ENCODE peak calls at places on chromosomes 16 and 17, in four cellular contexts. A is K562, G is HepG2, Z is SK-N-SH. K is an unnamed sample.

GRCh38 chr17:4562000-4562969 is 1.9 kb upstream of the GGT6 start:
- DNase-seq in A (no peak), G (no peak), Z (no peak), K (no peak)

GRCh38 chr16:27310576-27311448 is 3.0 kb upstream of the IL4R start:
- DNase-seq in A (no peak), G (no peak), Z (no peak), K (no peak)

GRCh38 chr16:50152386-50152806 is 710 bp upstream of the TENT4B start:
- DNase-seq in A (peak; percentile 65), G (no peak), Z (no peak), K (no peak)

GRCh38 chr16:29665294-29666077 is 2.4 kb downstream of the SPN start:
- DNase-seq in A (no peak), G (no peak), Z (no peak), K (no peak)

GRCh38 chr17:32349503-32349853 is 479 bp upstream of the ZNF207 start:
- DNase-seq in A (peak; percentile 38), G (no peak), Z (peak; percentile 27), K (no peak)

GRCh38 chr17:8820311-8821010 is 21.3 kb upstream of the MFSD6L start:
- DNase-seq in A (no peak), G (no peak), Z (no peak), K (no peak)

GRCh38 chr17:31596382-31597323 is 205.2 kb downstream of the RAB11FIP4 start:
- DNase-seq in A (no peak), G (peak; percentile 44), Z (no peak), K (no peak)

GRCh38 chr17:63479495-63480184 is 2.8 kb downstream of the ACE start:
- DNase-seq in A (no peak), G (no peak), Z (peak; percentile 58), K (no peak)

GRCh38 chr17:8766731-8767130 is 8.4 kb upstream of the SPDYE4 start:
- DNase-seq in A (no peak), G (no peak), Z (no peak), K (no peak)

GRCh38 chr16:5071341-5071680 is 332 bp upstream of the ALG1 start:
- DNase-seq in A (no peak), G (no peak), Z (no peak), K (no peak)

GRCh38 chr17:78241277-78242023 is 10.0 kb downstream of the TMEM235 start:
- DNase-seq in A (peak; percentile 78), G (peak; percentile 96), Z (peak; percentile 79), K (no peak)

GRCh38 chr17:78781339-78782304 is at the start of gene CYTH1:
- DNase-seq in A (peak; percentile 52), G (no peak), Z (peak; percentile 75), K (peak; percentile 59)

GRCh38 chr16:22366889-22367288 is 7.5 kb downstream of the CDR2 start:
- DNase-seq in A (no peak), G (no peak), Z (no peak), K (no peak)

GRCh38 chr16:75024182-75024581 is 25.4 kb downstream of the ZNRF1 start:
- DNase-seq in A (no peak), G (no peak), Z (no peak), K (no peak)

GRCh38 chr17:17849147-17849820 is 12.5 kb upstream of the SREBF1 start:
- DNase-seq in A (peak; percentile 74), G (peak; percentile 66), Z (no peak), K (no peak)

GRCh38 chr17:45155029-45155428 is 6.6 kb upstream of the HEXIM2 start:
- DNase-seq in A (no peak), G (no peak), Z (no peak), K (no peak)

GRCh38 chr17:50612281-50612680 is 22.4 kb upstream of the ABCC3 start:
- DNase-seq in A (no peak), G (no peak), Z (no peak), K (no peak)

GRCh38 chr17:29412780-29413565 is 22.8 kb downstream of the TAOK1 start:
- DNase-seq in A (no peak), G (no peak), Z (no peak), K (no peak)

GRCh38 chr17:30234954-30235353 is 543 bp downstream of the SLC6A4 start:
- DNase-seq in A (no peak), G (no peak), Z (no peak), K (no peak)

GRCh38 chr17:50918933-50919296 is 52.8 kb upstream of the TOB1 start:
- DNase-seq in A (no peak), G (no peak), Z (peak; percentile 59), K (no peak)

GRCh38 chr16:53323924-53324323 is 110.3 kb upstream of the RBL2 start:
- DNase-seq in A (no peak), G (no peak), Z (no peak), K (no peak)

GRCh38 chr17:76458580-76459490 is 5.9 kb upstream of the UBE2O start:
- DNase-seq in A (peak; percentile 84), G (peak; percentile 71), Z (peak; percentile 79), K (peak; percentile 87)

GRCh38 chr16:68179196-68179795 is 56.6 kb downstream of the ESRP2 start:
- DNase-seq in A (no peak), G (no peak), Z (no peak), K (no peak)

GRCh38 chr17:4175921-4176802 is 33.2 kb downstream of the CYB5D2 start:
- DNase-seq in A (no peak), G (no peak), Z (no peak), K (no peak)

GRCh38 chr16:48378276-48378675 is 6.9 kb downstream of the SIAH1 start:
- DNase-seq in A (no peak), G (no peak), Z (no peak), K (no peak)

GRCh38 chr16:19432429-19432828 is 14.7 kb downstream of the TMC5 start:
- DNase-seq in A (peak; percentile 18), G (peak; percentile 71), Z (no peak), K (no peak)

GRCh38 chr16:5031601-5032000 is 2.1 kb downstream of the NAGPA start:
- DNase-seq in A (no peak), G (no peak), Z (no peak), K (no peak)

GRCh38 chr17:81917565-81918332 is at the start of gene SIRT7:
- DNase-seq in A (peak; percentile 88), G (peak; percentile 72), Z (peak; percentile 100), K (peak; percentile 75)
- TF ChIP-seq USF2 in A (no peak), G (no peak), Z (no peak), K (no peak)

GRCh38 chr17:58254803-58255202 is 16.4 kb downstream of the LPO start:
- DNase-seq in A (no peak), G (no peak), Z (no peak), K (peak; percentile 65)
- TF ChIP-seq FOXJ3 in A (no peak), G (no peak), Z (no peak), K (no peak)

DNA sequence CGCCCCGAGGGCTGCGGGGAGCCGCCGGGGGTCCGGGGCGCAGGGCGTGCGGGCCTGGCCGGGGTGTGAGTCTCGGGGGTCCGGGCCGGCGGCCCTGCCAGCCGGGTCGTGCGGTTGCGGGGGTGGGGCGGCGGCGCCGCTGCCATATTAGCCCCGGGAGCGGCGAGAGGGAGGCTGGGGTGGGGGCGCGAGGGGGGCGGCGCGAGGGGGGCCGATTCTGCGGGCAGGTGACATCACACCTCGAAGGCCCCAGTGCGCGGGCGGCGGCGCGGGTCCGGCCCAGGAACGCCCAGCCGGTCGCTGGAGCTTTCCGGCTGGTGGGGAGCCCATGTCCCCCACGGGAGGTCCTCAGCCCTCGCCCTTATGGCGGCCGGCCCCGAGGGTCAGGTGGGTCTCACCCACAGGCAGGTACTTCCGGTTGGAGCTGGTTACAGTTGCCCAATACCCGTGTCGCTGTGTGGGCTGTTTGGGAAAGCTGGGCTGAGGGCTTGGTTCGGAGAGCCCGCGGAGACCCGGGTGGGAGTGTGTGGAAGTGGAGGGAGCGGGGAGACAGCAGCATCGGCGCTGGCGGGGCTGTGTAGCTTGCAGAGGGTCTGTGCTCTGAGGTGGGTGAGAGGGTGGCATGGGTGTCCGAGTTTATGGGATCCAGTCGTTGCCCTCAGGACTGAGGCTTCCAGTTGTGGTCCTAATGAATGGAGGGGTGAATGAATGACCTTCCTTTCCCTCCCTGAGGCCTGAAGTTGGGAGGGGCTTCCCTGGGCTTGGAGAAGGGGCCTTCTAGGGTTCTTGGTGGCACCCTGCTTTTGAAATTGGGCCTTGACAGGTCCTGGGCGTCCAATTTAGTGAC is 804 bp downstream of the ATP6V0C start:
- DNase-seq in A (no peak), G (no peak), Z (no peak), K (no peak)
- TF ChIP-seq USF2 in A (no peak), G (no peak), Z (no peak), K (no peak)

GRCh38 chr16:21281698-21282389 is 3.8 kb upstream of the CRYM start:
- DNase-seq in A (no peak), G (no peak), Z (no peak), K (no peak)

GRCh38 chr16:21279501-21279900 is 1.4 kb upstream of the CRYM start:
- DNase-seq in A (no peak), G (no peak), Z (no peak), K (no peak)

GRCh38 chr16:21284414-21284813 is 6.3 kb upstream of the CRYM start:
- DNase-seq in A (no peak), G (no peak), Z (no peak), K (no peak)

GRCh38 chr16:21277927-21278706 is at the start of gene CRYM:
- DNase-seq in A (peak; percentile 66), G (peak; percentile 35), Z (peak; percentile 93), K (peak; percentile 82)

DNA sequence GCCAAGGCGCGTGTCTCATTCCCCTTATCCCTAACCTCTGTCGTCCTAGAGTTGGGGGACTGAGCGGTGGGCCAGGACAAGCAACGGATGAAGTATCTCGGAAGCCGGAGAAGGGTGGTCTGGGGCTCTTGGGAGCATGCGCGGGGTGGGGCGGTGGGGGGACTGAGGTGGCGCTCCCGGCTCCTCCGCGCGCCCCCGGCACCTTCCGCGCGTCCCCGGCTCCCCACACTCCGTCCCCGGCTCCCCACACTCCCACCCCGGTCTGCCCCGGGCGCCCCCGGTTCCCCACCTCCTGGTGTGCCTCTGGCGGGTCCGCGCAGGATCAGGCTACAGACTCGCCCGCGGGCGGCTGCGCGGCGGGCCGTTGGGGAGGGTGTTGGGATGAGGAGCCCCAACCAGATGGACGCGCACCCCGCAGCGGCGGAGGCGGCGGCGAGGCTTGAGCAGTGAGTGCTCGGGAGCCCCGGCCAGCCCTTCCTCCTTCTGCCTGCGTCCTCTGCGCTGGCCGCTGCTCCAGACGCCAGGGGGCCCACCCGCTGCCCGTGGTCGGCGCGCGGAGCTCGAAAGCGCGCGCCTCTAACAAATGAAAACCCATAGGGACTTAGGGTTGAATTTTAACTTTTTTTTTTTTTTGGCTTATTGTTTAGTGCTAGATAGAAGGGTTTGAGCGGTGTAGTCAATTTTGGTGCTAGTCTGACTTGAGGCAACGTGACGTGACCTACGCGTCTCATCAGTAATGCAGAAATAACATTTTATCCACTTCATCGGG is 5.6 kb upstream of the CRYM start:
- DNase-seq in A (peak; percentile 26), G (peak; percentile 51), Z (peak; percentile 92), K (peak; percentile 79)
- TF ChIP-seq FOXJ3 in A (no peak), G (no peak), Z (no peak), K (no peak)

GRCh38 chr17:57524790-57525543 is 220.1 kb downstream of the CCDC182 start:
- DNase-seq in A (no peak), G (peak; percentile 35), Z (no peak), K (no peak)
- TF ChIP-seq USF2 in A (no peak), G (no peak), Z (no peak), K (no peak)

DNA sequence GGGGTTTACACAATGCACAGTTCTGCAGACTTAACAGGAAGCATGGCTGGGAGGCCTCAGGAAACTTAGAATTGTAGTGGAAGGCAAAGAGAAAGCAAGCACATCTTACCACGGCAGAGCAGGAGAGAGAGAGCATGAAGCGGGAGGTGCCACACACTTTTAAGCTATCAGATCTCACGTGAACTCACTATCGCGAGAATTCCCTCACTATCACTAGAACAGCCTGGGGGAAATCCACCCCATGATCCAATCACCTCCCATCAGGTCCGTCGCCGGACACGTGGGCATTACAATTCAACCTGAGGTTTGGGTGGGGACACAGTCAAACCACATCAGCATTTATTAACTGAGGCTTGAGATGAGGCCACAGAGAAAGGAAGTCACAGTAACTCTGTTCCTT is 326.7 kb downstream of the C16orf95 start:
- DNase-seq in A (no peak), G (no peak), Z (no peak), K (no peak)
- TF ChIP-seq FOXJ3 in A (no peak), G (no peak), Z (no peak), K (no peak)

K was measured in WTC11.